ENCODE peak calls at places on chromosomes 13 and 19, in four cellular contexts. One of them, this sample, is unnamed. For H3K27me3, the result is how much of the 10 kb centered on the place peaks cover.

GRCh38 chr13:40269086-40269485 is 397.4 kb downstream of the FOXO1 start:
- DNase-seq in HCT116: no peak
- DNase-seq in MM.1S: no peak
- DNase-seq in K562: no peak
- DNase-seq in this sample: no peak

GRCh38 chr13:48066310-48066989 is 28.5 kb downstream of the MED4 start:
- DNase-seq in HCT116: no peak
- DNase-seq in MM.1S: peak
- DNase-seq in K562: peak
- DNase-seq in this sample: no peak

GRCh38 chr19:55467236-55468053 is 2.9 kb upstream of the C19orf85 start:
- DNase-seq in HCT116: no peak
- DNase-seq in MM.1S: peak
- DNase-seq in K562: peak
- DNase-seq in this sample: peak

GRCh38 chr19:11814707-11815050 is 606 bp downstream of the ZNF440 start:
- DNase-seq in HCT116: no peak
- DNase-seq in MM.1S: no peak
- DNase-seq in K562: no peak
- DNase-seq in this sample: peak

GRCh38 chr13:39484506-39485313 is 118.3 kb downstream of the LHFPL6 start:
- DNase-seq in HCT116: no peak
- DNase-seq in MM.1S: no peak
- DNase-seq in K562: no peak
- DNase-seq in this sample: peak

GRCh38 chr13:51733656-51734334 is 70.2 kb downstream of the DHRS12 start:
- DNase-seq in HCT116: no peak
- DNase-seq in MM.1S: no peak
- DNase-seq in K562: no peak
- DNase-seq in this sample: no peak

GRCh38 chr13:52187029-52187423 is 27.6 kb upstream of the NEK3 start:
- DNase-seq in HCT116: no peak
- DNase-seq in MM.1S: no peak
- DNase-seq in K562: no peak
- DNase-seq in this sample: no peak

GRCh38 chr19:5823579-5824281 is 15.8 kb downstream of the FUT6 start:
- DNase-seq in HCT116: no peak
- DNase-seq in MM.1S: no peak
- DNase-seq in K562: peak
- DNase-seq in this sample: no peak

GRCh38 chr19:355134-355533 is 10.5 kb upstream of the MIER2 start:
- DNase-seq in HCT116: no peak
- DNase-seq in MM.1S: no peak
- DNase-seq in K562: no peak
- DNase-seq in this sample: no peak

GRCh38 chr13:102817907-102818306 is 19.0 kb downstream of the BIVM start:
- DNase-seq in HCT116: no peak
- DNase-seq in MM.1S: no peak
- DNase-seq in K562: no peak
- DNase-seq in this sample: no peak

GRCh38 chr13:112583592-112584277 is 4.2 kb downstream of the TUBGCP3 start:
- DNase-seq in HCT116: no peak
- DNase-seq in MM.1S: no peak
- DNase-seq in K562: peak
- DNase-seq in this sample: no peak

GRCh38 chr13:33079960-33080359 is 63.7 kb downstream of the KL start:
- DNase-seq in HCT116: no peak
- DNase-seq in MM.1S: no peak
- DNase-seq in K562: no peak
- DNase-seq in this sample: peak

GRCh38 chr13:48828962-48829405 is 146.7 kb upstream of the FNDC3A start:
- DNase-seq in HCT116: no peak
- DNase-seq in MM.1S: no peak
- DNase-seq in K562: no peak
- DNase-seq in this sample: no peak

GRCh38 chr19:40623403-40624239 is 22.5 kb downstream of the LTBP4 start:
- DNase-seq in HCT116: peak
- DNase-seq in MM.1S: no peak
- DNase-seq in K562: peak
- DNase-seq in this sample: no peak

GRCh38 chr13:94352057-94352456 is 127.4 kb downstream of the DCT start:
- DNase-seq in HCT116: no peak
- DNase-seq in MM.1S: no peak
- DNase-seq in K562: no peak
- DNase-seq in this sample: no peak

GRCh38 chr13:50460366-50460765 is 383.1 kb downstream of the DLEU7 start:
- DNase-seq in HCT116: no peak
- DNase-seq in MM.1S: no peak
- DNase-seq in K562: peak
- DNase-seq in this sample: no peak

GRCh38 chr19:32642771-32643170 is 32.2 kb downstream of the ANKRD27 start:
- DNase-seq in HCT116: no peak
- DNase-seq in MM.1S: no peak
- DNase-seq in K562: no peak
- DNase-seq in this sample: no peak

GRCh38 chr13:48600374-48601364 is 53.1 kb upstream of the CYSLTR2 start:
- DNase-seq in HCT116: no peak
- DNase-seq in MM.1S: no peak
- DNase-seq in K562: no peak
- DNase-seq in this sample: peak

GRCh38 chr19:17306285-17306714 is 628 bp downstream of the MRPL34 start:
- DNase-seq in HCT116: no peak
- DNase-seq in MM.1S: no peak
- DNase-seq in K562: no peak
- DNase-seq in this sample: no peak

GRCh38 chr19:6394831-6395230 is 1.9 kb upstream of the GTF2F1 start:
- DNase-seq in HCT116: no peak
- DNase-seq in MM.1S: no peak
- DNase-seq in K562: no peak
- DNase-seq in this sample: no peak

GRCh38 chr13:43030548-43030947 is 7.2 kb downstream of the DNAJC15 start:
- DNase-seq in HCT116: no peak
- DNase-seq in MM.1S: no peak
- DNase-seq in K562: no peak
- DNase-seq in this sample: no peak

GRCh38 chr19:12669272-12670158 is 2.9 kb downstream of the WDR83 start:
- DNase-seq in HCT116: peak
- DNase-seq in MM.1S: peak
- DNase-seq in K562: peak
- DNase-seq in this sample: peak

GRCh38 chr19:35293733-35294309 is 1.9 kb downstream of the MAG start:
- DNase-seq in HCT116: no peak
- DNase-seq in MM.1S: no peak
- DNase-seq in K562: no peak
- DNase-seq in this sample: no peak
- H3K27me3 ChIP-seq in HCT116: under half
- H3K27me3 ChIP-seq in MM.1S: under half
- H3K27me3 ChIP-seq in K562: under half
- H3K27me3 ChIP-seq in this sample: under half

GRCh38 chr19:41999878-42000208 is 5.8 kb upstream of the ATP1A3 start:
- DNase-seq in HCT116: no peak
- DNase-seq in MM.1S: no peak
- DNase-seq in K562: no peak
- DNase-seq in this sample: no peak
- TF ChIP-seq EZH2 in HCT116: no peak
- TF ChIP-seq EZH2 in MM.1S: no peak
- TF ChIP-seq EZH2 in K562: no peak
- TF ChIP-seq EZH2 in this sample: no peak

DNA sequence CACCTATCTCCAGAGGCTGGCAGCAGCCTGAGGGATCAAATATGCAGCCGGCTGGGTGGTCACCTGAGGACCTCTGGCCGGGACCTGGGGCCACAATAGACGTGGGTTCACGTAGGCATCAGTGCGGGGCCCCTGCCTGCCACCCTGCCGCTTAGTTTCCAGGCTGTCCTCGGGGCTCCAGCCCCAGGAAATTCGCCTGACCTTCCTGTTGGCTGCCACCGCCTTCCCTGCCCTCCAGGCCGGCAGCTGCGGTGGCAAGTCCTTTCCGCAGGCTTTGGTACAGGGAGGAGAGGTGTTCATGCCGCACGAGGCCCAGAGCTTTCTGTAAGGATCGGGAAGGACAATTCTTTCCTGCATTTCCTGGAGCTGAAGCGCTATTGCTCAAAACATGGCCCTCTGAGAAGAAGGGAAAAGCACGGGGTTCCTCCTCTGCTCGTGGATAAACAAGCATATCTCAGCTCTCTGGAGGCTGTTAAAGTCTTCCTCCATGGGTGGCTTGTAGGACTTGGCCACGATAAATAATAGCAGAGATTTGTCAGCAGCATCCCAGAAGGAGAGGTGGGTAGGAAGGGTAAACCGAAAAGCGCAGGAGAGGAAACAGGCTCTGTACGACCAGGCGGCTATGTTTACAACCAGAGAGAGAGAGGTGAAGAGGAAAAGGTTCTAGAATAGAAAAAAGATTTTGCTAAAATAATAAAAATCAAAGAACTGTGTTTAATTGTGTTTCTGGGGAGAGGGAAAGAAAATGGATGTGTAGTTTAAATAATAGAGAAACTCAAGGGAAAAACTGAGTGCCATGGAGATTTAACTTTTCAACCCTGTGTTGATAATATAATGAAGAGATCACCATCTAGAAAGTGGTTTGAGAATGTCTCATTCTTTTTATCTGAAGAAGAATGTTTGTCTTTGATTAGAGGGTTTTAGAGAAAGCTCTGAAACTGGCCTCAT is 4.9 kb downstream of the COL4A2 start:
- DNase-seq in HCT116: no peak
- DNase-seq in MM.1S: no peak
- DNase-seq in K562: no peak
- DNase-seq in this sample: no peak
- H3K27me3 ChIP-seq in HCT116: under half
- H3K27me3 ChIP-seq in MM.1S: under half
- H3K27me3 ChIP-seq in K562: half or more
- H3K27me3 ChIP-seq in this sample: under half

DNA sequence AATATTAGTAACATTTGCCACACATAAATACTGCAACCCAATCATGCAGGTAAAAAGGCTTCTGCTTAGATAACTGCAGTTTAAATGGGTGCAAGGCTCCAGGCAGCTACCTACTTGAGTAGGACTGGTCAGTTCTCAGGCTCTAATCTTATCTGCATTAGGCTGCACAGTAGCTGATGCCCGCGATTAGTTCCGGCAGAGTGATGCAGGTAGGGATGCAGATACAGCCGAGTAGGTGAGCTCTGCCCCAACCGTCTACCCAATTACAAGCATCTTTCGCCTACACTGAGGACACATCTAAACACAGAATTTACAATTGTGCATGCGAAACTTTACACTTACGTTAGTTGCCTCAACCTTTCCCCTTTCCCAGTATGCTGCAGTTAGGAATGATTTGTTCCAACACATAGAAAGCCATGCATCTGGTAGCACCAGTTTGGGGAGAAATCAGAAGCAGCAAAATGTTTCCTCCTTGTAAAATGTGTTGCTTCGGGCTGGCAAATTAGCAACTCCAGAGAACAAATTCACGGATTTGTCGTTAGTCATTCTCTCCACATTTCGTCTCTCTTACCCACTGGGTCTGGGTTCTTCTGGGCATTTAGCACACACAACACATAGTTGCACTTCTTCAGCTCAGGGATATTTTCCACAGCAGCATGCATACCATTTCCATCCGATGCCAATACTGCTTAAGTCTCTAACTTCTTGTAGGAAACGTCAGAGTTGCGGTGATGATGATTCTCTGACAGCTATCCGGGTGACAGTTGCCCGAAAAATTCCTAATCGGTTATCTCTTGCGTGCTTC is 496 bp downstream of the PCDH9 start:
- DNase-seq in HCT116: no peak
- DNase-seq in MM.1S: peak
- DNase-seq in K562: no peak
- DNase-seq in this sample: no peak
- TF ChIP-seq EZH2 in HCT116: no peak
- TF ChIP-seq EZH2 in MM.1S: no peak
- TF ChIP-seq EZH2 in K562: no peak
- TF ChIP-seq EZH2 in this sample: no peak

GRCh38 chr13:27958928-27959539 is 10.1 kb downstream of the CDX2 start:
- DNase-seq in HCT116: no peak
- DNase-seq in MM.1S: no peak
- DNase-seq in K562: no peak
- DNase-seq in this sample: no peak
- H3K27me3 ChIP-seq in HCT116: under half
- H3K27me3 ChIP-seq in MM.1S: under half
- H3K27me3 ChIP-seq in K562: under half
- H3K27me3 ChIP-seq in this sample: half or more

GRCh38 chr19:1757468-1758230 is 4.3 kb downstream of the ONECUT3 start:
- DNase-seq in HCT116: no peak
- DNase-seq in MM.1S: no peak
- DNase-seq in K562: no peak
- DNase-seq in this sample: no peak

GRCh38 chr19:1761528-1762242 is 8.4 kb downstream of the ONECUT3 start:
- DNase-seq in HCT116: no peak
- DNase-seq in MM.1S: no peak
- DNase-seq in K562: no peak
- DNase-seq in this sample: no peak

GRCh38 chr19:1758959-1759903 is 5.9 kb downstream of the ONECUT3 start:
- DNase-seq in HCT116: no peak
- DNase-seq in MM.1S: no peak
- DNase-seq in K562: no peak
- DNase-seq in this sample: no peak

GRCh38 chr19:1758231-1758577 is 4.9 kb downstream of the ONECUT3 start:
- DNase-seq in HCT116: no peak
- DNase-seq in MM.1S: no peak
- DNase-seq in K562: no peak
- DNase-seq in this sample: no peak

DNA sequence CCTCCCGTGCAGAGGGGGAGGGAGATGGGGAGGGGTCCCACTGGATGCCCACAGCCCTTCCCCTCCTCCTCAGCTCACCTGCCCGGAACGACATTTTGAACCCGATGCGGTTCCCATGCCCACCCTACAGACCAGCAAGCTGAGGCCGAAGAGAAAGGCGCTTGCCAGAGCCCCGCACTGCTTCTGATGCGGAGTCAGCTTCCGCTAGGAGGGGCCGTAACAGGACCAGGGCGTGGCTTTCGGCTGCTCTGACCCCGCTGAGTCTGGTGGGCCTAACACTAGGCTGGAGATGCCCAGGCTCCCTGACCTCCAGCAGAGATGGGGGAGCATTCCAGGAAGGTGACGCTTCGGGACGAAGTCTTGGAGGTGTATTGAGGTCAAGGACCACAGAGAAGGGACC is 6.7 kb downstream of the ONECUT3 start:
- DNase-seq in HCT116: no peak
- DNase-seq in MM.1S: no peak
- DNase-seq in K562: no peak
- DNase-seq in this sample: no peak
- TF ChIP-seq EZH2 in HCT116: no peak
- TF ChIP-seq EZH2 in MM.1S: no peak
- TF ChIP-seq EZH2 in K562: no peak
- TF ChIP-seq EZH2 in this sample: no peak

GRCh38 chr19:54343868-54344267 is 4.9 kb upstream of the LILRA4 start:
- DNase-seq in HCT116: no peak
- DNase-seq in MM.1S: no peak
- DNase-seq in K562: no peak
- DNase-seq in this sample: no peak
- H3K27me3 ChIP-seq in HCT116: under half
- H3K27me3 ChIP-seq in MM.1S: half or more
- H3K27me3 ChIP-seq in K562: under half
- H3K27me3 ChIP-seq in this sample: under half